ENCODE peak calls at places on chromosomes 5 and 9, in five cellular contexts. J, S, X, V and A are unnamed samples.
A peak's percentile ranks its signal among the peaks of the same experiment; 100 is the strongest.

GRCh38 chr5:93126634-93127033 is 454.4 kb downstream of the NR2F1-AS1 start:
- DNase-seq in X (no peak), J (no peak), V (no peak), S (no peak), A (no peak)

GRCh38 chr9:135419106-135419505 is 60.5 kb upstream of the PPP1R26 start:
- DNase-seq in J (no peak), X (no peak), S (no peak), V (no peak), A (no peak)

GRCh38 chr5:138149530-138149929 is 10.3 kb upstream of the NME5 start:
- DNase-seq in V (no peak), J (no peak), X (no peak), S (no peak), A (no peak)

GRCh38 chr9:112945620-112946208 is 55.0 kb upstream of the SLC46A2 start:
- DNase-seq in J (peak; percentile 15), S (peak; percentile 21), V (peak; percentile 94), X (no peak), A (peak; percentile 87)

GRCh38 chr5:127665641-127666040 is 16.8 kb downstream of the CTXN3 start:
- DNase-seq in V (no peak), J (no peak), S (no peak), X (no peak), A (no peak)

GRCh38 chr9:9003184-9003583 is 1203.6 kb upstream of the DMAC1 start:
- DNase-seq in V (no peak), S (no peak), J (peak; percentile 16), X (no peak), A (peak; percentile 16)

GRCh38 chr5:137997726-137998213 is 35.1 kb downstream of the FAM13B start:
- DNase-seq in J (peak; percentile 18), X (peak; percentile 64), S (no peak), V (no peak), A (no peak)

GRCh38 chr5:61604626-61605025 is 272.6 kb downstream of the ZSWIM6 start:
- DNase-seq in S (no peak), J (no peak), V (no peak), X (no peak), A (no peak)

GRCh38 chr5:119402081-119402480 is 46.3 kb downstream of the TNFAIP8 start:
- DNase-seq in S (no peak), J (no peak), X (no peak), V (no peak), A (no peak)

GRCh38 chr9:13083973-13084528 is 195.4 kb downstream of the MPDZ start:
- DNase-seq in V (no peak), S (no peak), J (no peak), X (no peak), A (no peak)

GRCh38 chr9:131747352-131747751 is 7.5 kb upstream of the RAPGEF1 start:
- DNase-seq in X (no peak), V (no peak), S (no peak), J (peak; percentile 77), A (no peak)

GRCh38 chr5:174900176-174900692 is 175.9 kb downstream of the MSX2 start:
- DNase-seq in S (no peak), X (no peak), V (no peak), J (no peak), A (no peak)

DNA sequence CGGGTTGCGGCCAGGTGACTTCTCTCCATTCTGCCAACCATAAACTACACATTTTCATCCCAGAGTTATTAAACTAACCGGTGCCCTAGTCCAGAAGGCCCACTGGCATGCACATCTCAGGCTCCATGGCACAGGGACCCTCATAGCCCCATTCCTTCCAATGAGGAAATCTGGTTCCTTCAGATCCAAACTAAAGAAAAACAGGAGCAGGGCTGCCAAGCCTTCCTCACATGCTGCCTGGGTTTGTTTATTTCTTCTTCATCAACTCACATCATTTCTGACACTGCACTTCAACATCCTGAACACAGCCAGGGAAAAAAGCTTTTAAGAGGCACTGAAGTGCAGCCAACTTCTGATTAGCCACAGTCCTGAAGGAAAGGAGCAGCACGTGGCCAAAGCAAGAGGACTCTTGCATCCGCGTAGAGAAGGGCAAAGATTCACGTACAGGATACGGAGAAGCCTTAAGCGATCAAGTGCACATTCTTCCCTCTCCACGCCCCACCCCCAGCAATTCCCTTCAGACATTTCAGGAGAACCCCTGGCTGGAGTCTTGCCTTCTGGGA is 22.5 kb downstream of the LHFPL2 start:
- DNase-seq in X (no peak), V (no peak), S (no peak), J (no peak), A (no peak)
- TF ChIP-seq ATF2 in X (no peak), V (no peak), S (no peak), J (no peak), A (no peak)

GRCh38 chr9:126985870-126986498 is 71.4 kb downstream of the RALGPS1 start:
- DNase-seq in X (peak; percentile 92), V (no peak), J (peak; percentile 5), S (no peak), A (no peak)
- TF ChIP-seq ATF2 in X (peak; percentile 71), V (no peak), J (no peak), S (no peak), A (no peak)

DNA sequence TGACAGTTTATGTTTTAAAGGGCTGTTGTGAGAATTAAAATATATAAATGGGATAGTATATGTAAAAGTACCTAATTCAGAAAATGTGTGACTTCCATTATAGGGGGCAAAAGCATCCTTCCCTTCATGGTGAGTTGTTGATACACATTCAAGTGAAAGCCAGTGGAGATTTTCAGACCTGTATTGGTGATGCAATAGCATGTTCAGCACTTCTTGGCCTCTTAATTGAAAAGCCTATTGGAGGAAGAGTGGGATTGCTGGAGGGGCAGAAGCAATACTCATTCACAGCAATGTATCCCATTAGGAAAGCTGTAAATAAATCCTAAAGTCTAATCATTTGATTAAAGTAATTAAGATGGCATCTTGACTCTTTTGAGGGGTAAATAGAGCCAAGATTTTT is 17.4 kb downstream of the TRIM32 start:
- DNase-seq in V (no peak), J (no peak), S (no peak), X (no peak), A (no peak)
- TF ChIP-seq ATF2 in V (no peak), J (no peak), S (no peak), X (no peak), A (no peak)

DNA sequence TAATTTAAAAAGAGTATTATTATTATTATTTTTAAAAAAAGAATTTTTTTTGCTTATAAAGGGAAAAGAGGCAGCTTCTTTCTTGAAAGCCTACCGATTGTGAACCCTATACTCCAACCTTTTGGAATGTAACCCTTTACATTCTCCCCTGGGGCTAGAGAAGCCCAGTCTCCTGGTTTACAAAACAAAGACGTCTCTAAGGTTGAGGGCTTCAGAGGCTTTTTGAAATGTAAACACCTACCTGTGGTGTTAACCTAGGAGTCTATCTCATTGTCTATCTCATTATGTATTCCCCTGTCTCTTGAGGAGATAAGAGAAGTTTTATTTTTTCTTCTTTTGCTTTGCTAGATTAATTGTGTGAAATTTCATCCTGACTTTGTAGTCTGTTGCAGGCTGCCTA is 4.7 kb downstream of the TNFSF8 start:
- DNase-seq in X (no peak), V (no peak), J (no peak), S (no peak), A (no peak)
- TF ChIP-seq ATF2 in X (no peak), V (no peak), J (no peak), S (no peak), A (no peak)

GRCh38 chr5:53373420-53374188 is 106.8 kb upstream of the FST start:
- DNase-seq in X (no peak), S (no peak), J (no peak), V (no peak), A (no peak)
- TF ChIP-seq ATF2 in X (no peak), S (no peak), J (no peak), V (no peak), A (no peak)

GRCh38 chr9:73689091-73689870 is 537.6 kb downstream of the ANXA1 start:
- DNase-seq in S (no peak), V (no peak), J (no peak), X (no peak), A (no peak)

GRCh38 chr9:73680831-73681230 is 529.2 kb downstream of the ANXA1 start:
- DNase-seq in X (no peak), V (no peak), J (no peak), S (no peak), A (no peak)

GRCh38 chr9:73683862-73684591 is 532.4 kb downstream of the ANXA1 start:
- DNase-seq in V (no peak), S (no peak), X (no peak), J (peak; percentile 55), A (no peak)

GRCh38 chr9:73685786-73686185 is 534.1 kb downstream of the ANXA1 start:
- DNase-seq in X (no peak), J (no peak), S (no peak), V (no peak), A (no peak)

DNA sequence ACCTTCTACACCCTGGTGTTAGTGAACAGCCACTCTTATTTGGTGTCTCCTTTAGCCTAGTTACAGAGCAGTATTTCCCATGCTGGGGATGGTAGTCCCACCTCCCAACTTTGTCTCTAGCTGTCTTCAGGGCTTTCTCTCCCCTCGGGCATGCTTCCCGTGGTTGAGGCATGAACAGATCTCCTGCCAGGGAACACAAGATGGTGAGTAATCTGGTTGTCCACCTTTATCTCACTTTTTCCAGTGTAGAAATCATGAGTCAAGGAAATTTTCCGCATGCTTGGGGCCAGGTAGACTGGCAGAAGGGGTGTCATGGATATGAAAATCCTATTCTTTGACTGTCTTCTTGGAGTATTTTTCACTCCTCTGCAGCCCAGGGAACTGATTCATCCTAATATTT is 532.9 kb downstream of the ANXA1 start:
- DNase-seq in X (no peak), S (no peak), J (no peak), V (no peak), A (no peak)
- TF ChIP-seq ATF2 in X (no peak), S (no peak), J (no peak), V (no peak), A (no peak)

GRCh38 chr5:170633235-170634041 is 129.6 kb downstream of the KCNIP1 start:
- DNase-seq in X (peak; percentile 20), S (peak; percentile 69), J (peak; percentile 27), V (no peak), A (peak; percentile 28)
- TF ChIP-seq ATF2 in X (no peak), S (no peak), J (no peak), V (no peak), A (no peak)

GRCh38 chr5:115932991-115933390 is 29.3 kb upstream of the LVRN start:
- DNase-seq in V (no peak), S (no peak), X (no peak), J (no peak), A (no peak)

GRCh38 chr5:115939059-115939458 is 23.2 kb upstream of the LVRN start:
- DNase-seq in X (no peak), S (no peak), V (no peak), J (no peak), A (no peak)

GRCh38 chr5:115930630-115931337 is 31.5 kb upstream of the LVRN start:
- DNase-seq in S (no peak), V (no peak), X (no peak), J (no peak), A (no peak)

GRCh38 chr5:115936031-115936430 is 26.2 kb upstream of the LVRN start:
- DNase-seq in J (no peak), V (no peak), X (no peak), S (no peak), A (no peak)

DNA sequence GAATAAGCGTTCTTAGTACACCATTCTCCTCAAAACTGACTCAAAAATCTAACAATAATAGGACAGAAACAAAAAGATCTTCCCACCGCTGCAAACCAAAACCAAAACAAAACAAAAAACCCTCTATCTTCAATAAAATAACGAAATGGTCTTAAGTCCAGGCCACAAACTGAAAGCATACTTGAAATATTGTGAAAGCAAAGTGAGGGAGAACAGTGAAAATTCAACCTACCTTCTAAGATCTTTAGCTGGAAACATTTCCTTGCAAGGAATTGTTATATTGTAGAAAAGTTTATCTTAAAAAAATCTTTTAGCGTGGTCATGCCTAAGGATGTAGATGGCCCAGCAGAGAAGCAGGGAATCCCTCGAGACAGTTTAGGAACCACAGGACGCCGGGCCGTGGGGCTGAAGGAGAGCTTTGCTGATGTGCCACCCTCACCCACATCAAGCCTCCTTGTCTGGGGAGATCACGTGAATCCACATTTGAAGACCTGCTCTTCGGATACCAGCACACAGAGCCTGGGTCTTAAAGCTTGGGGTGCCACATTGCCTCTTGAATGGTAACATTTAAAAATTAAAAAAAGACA is 27.8 kb upstream of the LVRN start:
- DNase-seq in J (no peak), S (no peak), V (no peak), X (no peak), A (no peak)
- TF ChIP-seq ATF2 in J (no peak), S (no peak), V (no peak), X (no peak), A (no peak)